ENCODE peak calls at places on chromosome 6, in nine cellular contexts. E, C, O, A, N, U, H, M and W are unnamed samples. For H3K4me1, the result is how much of the 10 kb centered on the place peaks cover.

GRCh38 chr6:48318670-48319069 is 207.7 kb upstream of the PTCHD4 start:
- DNase-seq in H (no peak), C (no peak), O (no peak), U (no peak), N (no peak), M (no peak), E (no peak), A (no peak), W (no peak)

GRCh38 chr6:155038527-155038926 is 43.4 kb downstream of the TIAM2 start:
- DNase-seq in E (no peak), H (no peak), C (no peak), O (no peak), M (no peak), U (no peak), N (no peak), A (no peak), W (no peak)

GRCh38 chr6:124963416-124964083 is 1.3 kb downstream of the RNF217 start:
- DNase-seq in H (no peak), M (peak), O (peak), A (no peak), U (no peak), E (no peak), N (peak), C (peak), W (no peak)

GRCh38 chr6:137363805-137364138 is 130.4 kb downstream of the OLIG3 start:
- DNase-seq in A (no peak), C (no peak), U (no peak), M (no peak), N (no peak), H (peak), O (peak), E (peak), W (no peak)

GRCh38 chr6:116975600-116975999 is 98.6 kb downstream of the RFX6 start:
- DNase-seq in C (no peak), E (no peak), M (no peak), U (no peak), H (no peak), N (peak), O (peak), A (no peak), W (no peak)

GRCh38 chr6:165744515-165745228 is 81.6 kb upstream of the PDE10A start:
- DNase-seq in H (no peak), C (no peak), A (no peak), E (no peak), M (no peak), N (no peak), O (no peak), U (no peak), W (no peak)

GRCh38 chr6:31797607-31798006 is 2.1 kb upstream of the VARS1 start:
- DNase-seq in O (no peak), N (no peak), H (no peak), U (no peak), E (peak), A (no peak), M (no peak), C (no peak), W (no peak)

GRCh38 chr6:6085928-6086668 is 79.4 kb upstream of the NRN1 start:
- DNase-seq in U (no peak), M (no peak), C (no peak), A (no peak), H (no peak), E (no peak), N (no peak), O (no peak), W (no peak)

GRCh38 chr6:33761922-33762629 is 15.4 kb upstream of the IP6K3 start:
- DNase-seq in M (peak), A (peak), U (no peak), N (peak), C (peak), H (peak), O (peak), E (peak), W (peak)

GRCh38 chr6:147506704-147507114 is 1.8 kb upstream of the SAMD5 start:
- DNase-seq in A (peak), H (peak), E (no peak), O (peak), U (no peak), M (peak), C (peak), N (peak), W (peak)

GRCh38 chr6:42100029-42100901 is 42.2 kb downstream of the C6orf132 start:
- DNase-seq in N (peak), C (peak), E (no peak), A (no peak), O (peak), U (no peak), H (no peak), M (no peak), W (no peak)

GRCh38 chr6:105459884-105460283 is 57.0 kb upstream of the PREP start:
- DNase-seq in H (no peak), U (no peak), E (no peak), M (no peak), C (no peak), N (peak), A (no peak), O (peak), W (no peak)

GRCh38 chr6:101224751-101225150 is 168.8 kb upstream of the GRIK2 start:
- DNase-seq in E (no peak), O (no peak), A (no peak), C (no peak), U (no peak), N (no peak), M (no peak), H (no peak), W (no peak)

GRCh38 chr6:30688569-30688968 is 2.1 kb upstream of the PPP1R18 start:
- DNase-seq in E (peak), O (no peak), N (no peak), A (no peak), M (no peak), C (no peak), U (no peak), H (no peak), W (no peak)

GRCh38 chr6:64547594-64548268 is 912.1 kb downstream of the PHF3 start:
- DNase-seq in H (no peak), E (no peak), C (no peak), N (no peak), A (no peak), M (no peak), O (no peak), U (no peak), W (no peak)

GRCh38 chr6:32761084-32761483 is 2.2 kb downstream of the HLA-DQB2 start:
- DNase-seq in O (no peak), A (no peak), C (no peak), M (no peak), H (no peak), N (no peak), U (no peak), E (no peak), W (no peak)

GRCh38 chr6:9481292-9482029 is 933.4 kb downstream of the TFAP2A start:
- DNase-seq in O (peak), C (no peak), E (no peak), N (peak), H (no peak), M (peak), U (peak), A (no peak), W (no peak)

GRCh38 chr6:72811971-72812421 is 190.1 kb downstream of the KCNQ5 start:
- DNase-seq in U (no peak), C (no peak), M (peak), N (peak), O (peak), A (no peak), H (no peak), E (no peak), W (no peak)

GRCh38 chr6:52361945-52362442 is at the start of gene PAQR8:
- DNase-seq in C (peak), A (peak), M (peak), H (peak), U (peak), N (peak), E (peak), O (peak), W (peak)

GRCh38 chr6:135722679-135723078 is 128.8 kb upstream of the PDE7B start:
- DNase-seq in M (no peak), E (no peak), N (peak), O (peak), U (peak), C (peak), A (no peak), H (no peak), W (no peak)

GRCh38 chr6:168565112-168565511 is 124.1 kb downstream of the SMOC2 start:
- DNase-seq in O (no peak), N (no peak), A (no peak), M (no peak), U (no peak), H (no peak), E (no peak), C (no peak), W (no peak)

GRCh38 chr6:38543022-38543421 is 96.7 kb downstream of the BTBD9 start:
- DNase-seq in O (no peak), M (no peak), E (no peak), A (no peak), C (no peak), U (no peak), H (no peak), N (no peak), W (no peak)

GRCh38 chr6:12401200-12401599 is 111.0 kb downstream of the EDN1 start:
- DNase-seq in O (no peak), M (no peak), H (no peak), N (no peak), E (no peak), U (no peak), A (no peak), C (no peak), W (no peak)

GRCh38 chr6:119966484-119966883 is 616.9 kb upstream of the MAN1A1 start:
- DNase-seq in E (peak), C (no peak), U (no peak), A (no peak), H (no peak), N (peak), M (peak), O (no peak), W (peak)

GRCh38 chr6:49269190-49269589 is 193.9 kb downstream of the MMUT start:
- DNase-seq in H (no peak), M (no peak), A (no peak), O (peak), U (no peak), C (no peak), N (peak), E (no peak), W (no peak)

GRCh38 chr6:31366693-31367470 is 9.9 kb upstream of the HLA-B start:
- DNase-seq in H (peak), A (peak), O (peak), C (peak), U (peak), N (peak), M (peak), E (peak), W (peak)

GRCh38 chr6:111662192-111662793 is 56.6 kb upstream of the TRAF3IP2 start:
- DNase-seq in C (peak), M (peak), H (no peak), N (peak), A (no peak), E (no peak), U (no peak), O (no peak), W (no peak)

GRCh38 chr6:36676142-36677058 is 2.1 kb upstream of the CDKN1A start:
- DNase-seq in N (no peak), A (peak), H (no peak), O (peak), M (no peak), E (no peak), U (no peak), C (no peak), W (peak)

DNA sequence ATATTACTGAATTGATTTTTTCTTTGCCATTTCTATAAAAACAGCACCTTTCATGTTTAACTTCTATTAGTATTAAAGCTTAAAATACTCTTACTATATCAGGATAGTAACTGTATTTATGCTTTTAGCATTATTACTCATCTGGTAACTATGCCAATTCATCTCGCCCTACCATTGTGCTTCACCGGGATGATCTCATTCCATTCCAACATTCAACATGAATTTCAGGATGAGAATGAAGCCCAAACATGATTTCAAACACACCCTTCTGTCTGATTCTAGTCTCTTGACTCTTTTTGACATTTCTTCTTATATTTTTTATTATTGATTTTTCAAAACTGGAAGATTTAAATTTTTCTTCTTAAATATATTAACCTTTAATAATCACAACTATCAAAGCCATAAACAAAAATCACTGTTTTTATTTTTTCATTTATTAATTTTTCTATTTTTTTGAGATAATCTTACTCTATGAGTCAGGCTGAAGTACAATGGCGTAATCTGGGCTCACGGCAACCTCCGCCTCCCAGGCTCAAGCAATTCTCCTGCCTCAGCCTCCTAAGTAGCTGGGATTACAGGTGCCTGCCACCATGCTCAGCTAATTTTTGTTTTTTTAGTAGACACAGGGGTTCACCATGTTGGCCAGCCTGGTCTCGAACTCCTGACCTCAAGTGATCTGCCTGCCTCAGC is 46.7 kb downstream of the GJA1 start:
- DNase-seq in M (no peak), C (no peak), E (no peak), N (peak), U (peak), H (no peak), A (peak), O (peak), W (no peak)
- TF ChIP-seq EZH2phosphoT487 in M (no peak), C (no peak), E (no peak), N (no peak), U (no peak), H (no peak), A (no peak), O (no peak), W (no peak)

GRCh38 chr6:35592178-35592577 is 79.5 kb upstream of the TULP1 start:
- DNase-seq in H (no peak), M (no peak), N (no peak), C (no peak), E (no peak), A (no peak), O (no peak), U (no peak), W (no peak)

GRCh38 chr6:35589201-35589739 is 76.6 kb upstream of the TULP1 start:
- DNase-seq in N (no peak), E (no peak), C (no peak), H (no peak), O (no peak), U (no peak), M (no peak), A (no peak), W (no peak)

GRCh38 chr6:35587167-35587566 is 74.5 kb upstream of the TULP1 start:
- DNase-seq in C (no peak), U (no peak), E (no peak), N (no peak), O (peak), H (no peak), M (no peak), A (no peak), W (no peak)

GRCh38 chr6:35589904-35590303 is 77.2 kb upstream of the TULP1 start:
- DNase-seq in A (no peak), C (no peak), H (no peak), M (no peak), O (no peak), N (no peak), E (no peak), U (no peak), W (no peak)

GRCh38 chr6:35590622-35591066 is 77.9 kb upstream of the TULP1 start:
- DNase-seq in U (no peak), N (no peak), H (no peak), E (no peak), C (no peak), A (no peak), O (no peak), M (no peak), W (no peak)
- H3K4me1 ChIP-seq in U (under half), N (under half), H (under half), E (under half), C (under half), A (under half), O (under half), M (under half), W (under half)

GRCh38 chr6:75409928-75410327 is 83.7 kb downstream of the FILIP1 start:
- DNase-seq in M (no peak), A (no peak), H (no peak), O (peak), C (no peak), N (no peak), E (no peak), U (no peak), W (no peak)
- TF ChIP-seq EZH2phosphoT487 in M (no peak), A (no peak), H (no peak), O (no peak), C (no peak), N (no peak), E (no peak), U (no peak), W (no peak)

GRCh38 chr6:56806368-56806767 is 148.5 kb upstream of the BEND6 start:
- DNase-seq in A (no peak), C (no peak), N (no peak), U (no peak), H (no peak), M (no peak), O (no peak), E (no peak), W (peak)
- H3K4me1 ChIP-seq in A (under half), C (under half), N (half or more), U (half or more), H (under half), M (half or more), O (half or more), E (under half), W (half or more)

DNA sequence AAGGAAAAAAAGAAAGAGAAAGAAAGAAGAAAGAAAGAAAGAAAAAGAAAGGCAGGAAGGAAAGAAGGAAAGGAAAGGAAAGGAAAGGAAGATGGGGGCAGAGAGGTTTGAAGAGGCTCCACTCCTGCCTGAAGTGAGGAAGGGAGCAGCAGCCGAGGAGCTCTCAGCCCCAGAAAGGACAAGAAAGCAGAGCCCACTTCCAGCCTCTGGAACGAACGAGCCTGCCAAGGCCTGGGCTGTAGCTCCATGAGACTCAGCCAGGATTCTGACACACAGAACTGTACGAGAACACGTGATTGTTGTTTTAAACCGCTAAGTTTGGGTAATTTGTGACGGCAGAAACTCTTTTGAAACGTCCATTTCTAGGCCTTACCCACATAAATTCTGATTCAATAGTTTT is 69.4 kb downstream of the TTLL2 start:
- DNase-seq in H (no peak), N (no peak), C (no peak), E (no peak), O (no peak), U (no peak), M (no peak), A (no peak), W (peak)
- TF ChIP-seq EZH2phosphoT487 in H (no peak), N (no peak), C (no peak), E (no peak), O (no peak), U (no peak), M (no peak), A (no peak), W (no peak)

DNA sequence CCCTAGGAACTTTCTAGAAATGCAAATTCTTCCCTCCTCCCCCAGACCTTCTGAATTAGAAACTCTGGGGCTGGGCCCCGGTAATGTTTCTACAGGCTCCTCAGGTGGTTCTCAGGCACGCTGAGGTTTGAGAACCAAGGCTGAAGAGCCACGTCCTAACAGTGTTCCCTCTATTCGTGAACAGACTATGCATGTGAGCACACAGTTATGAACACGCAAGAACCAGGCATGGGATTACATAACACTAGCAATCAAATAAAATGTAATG is 104.4 kb downstream of the TCP11 start:
- DNase-seq in N (no peak), M (peak), E (no peak), A (no peak), U (no peak), C (no peak), O (no peak), H (no peak), W (no peak)
- H3K4me1 ChIP-seq in N (under half), M (half or more), E (under half), A (under half), U (under half), C (under half), O (under half), H (under half), W (under half)

DNA sequence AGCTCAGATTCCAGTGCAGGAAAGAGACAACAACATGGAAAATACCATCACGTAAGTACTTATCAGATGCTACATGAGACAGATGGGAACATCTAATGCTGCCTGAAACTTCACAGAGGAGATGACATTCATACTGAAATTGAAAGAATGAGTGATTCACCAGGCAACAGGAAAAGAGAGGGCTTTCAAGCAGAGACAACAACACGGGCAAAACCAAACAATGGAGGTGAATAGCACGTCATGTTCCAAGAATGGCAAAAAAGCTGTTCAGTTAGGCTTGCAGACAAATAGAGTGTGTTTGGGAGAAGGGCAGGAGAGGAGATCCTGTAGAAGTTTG is 39.3 kb downstream of the GTF2H5 start:
- DNase-seq in U (no peak), M (no peak), O (peak), C (peak), A (no peak), E (no peak), H (no peak), N (peak), W (no peak)
- TF ChIP-seq EZH2phosphoT487 in U (no peak), M (no peak), O (no peak), C (no peak), A (no peak), E (no peak), H (no peak), N (no peak), W (no peak)

GRCh38 chr6:142846883-142847287 is 98.1 kb downstream of the HIVEP2 start:
- DNase-seq in U (no peak), O (peak), E (no peak), M (no peak), H (peak), C (peak), N (peak), A (no peak), W (no peak)

GRCh38 chr6:142848156-142848555 is 96.8 kb downstream of the HIVEP2 start:
- DNase-seq in A (no peak), O (no peak), H (no peak), E (no peak), M (no peak), C (no peak), U (no peak), N (no peak), W (no peak)

GRCh38 chr6:142850653-142851434 is 94.1 kb downstream of the HIVEP2 start:
- DNase-seq in O (peak), M (no peak), U (no peak), C (no peak), E (peak), A (no peak), N (peak), H (no peak), W (no peak)

GRCh38 chr6:142846459-142846831 is 98.5 kb downstream of the HIVEP2 start:
- DNase-seq in O (peak), H (no peak), A (no peak), E (no peak), U (no peak), N (peak), C (no peak), M (no peak), W (no peak)

GRCh38 chr6:142848969-142849368 is 96.0 kb downstream of the HIVEP2 start:
- DNase-seq in A (no peak), H (no peak), U (no peak), E (no peak), M (no peak), N (no peak), O (no peak), C (no peak), W (no peak)
- H3K4me1 ChIP-seq in A (under half), H (half or more), U (half or more), E (half or more), M (under half), N (half or more), O (half or more), C (under half), W (under half)